ENCODE peak calls at places on chromosomes 2 and 18, in nine cellular contexts. One of them, this sample, is unnamed.

GRCh38 chr2:101833890-101834523 is 136.5 kb downstream of the MAP4K4 start:
- DNase-seq in nephron progenitor cell: no peak
- DNase-seq in fibroblast of mammary gland: no peak
- DNase-seq in WTC11: no peak
- DNase-seq in AG04449: no peak
- DNase-seq in mesothelial cell of epicardium: no peak
- DNase-seq in left lung: no peak
- DNase-seq in Calu3: no peak
- DNase-seq in GM06990: no peak
- DNase-seq in this sample: no peak

GRCh38 chr2:181955010-181955409 is 30.6 kb upstream of the PPP1R1C start:
- DNase-seq in nephron progenitor cell: no peak
- DNase-seq in fibroblast of mammary gland: peak
- DNase-seq in WTC11: no peak
- DNase-seq in AG04449: no peak
- DNase-seq in mesothelial cell of epicardium: no peak
- DNase-seq in left lung: no peak
- DNase-seq in Calu3: no peak
- DNase-seq in GM06990: no peak
- DNase-seq in this sample: no peak

GRCh38 chr2:229445501-229446294 is 174.6 kb upstream of the PID1 start:
- DNase-seq in nephron progenitor cell: no peak
- DNase-seq in fibroblast of mammary gland: peak
- DNase-seq in WTC11: no peak
- DNase-seq in AG04449: no peak
- DNase-seq in mesothelial cell of epicardium: no peak
- DNase-seq in left lung: no peak
- DNase-seq in Calu3: no peak
- DNase-seq in GM06990: no peak
- DNase-seq in this sample: no peak

GRCh38 chr2:55268288-55268906 is 634 bp downstream of the MTIF2 start:
- DNase-seq in nephron progenitor cell: no peak
- DNase-seq in fibroblast of mammary gland: no peak
- DNase-seq in WTC11: no peak
- DNase-seq in AG04449: no peak
- DNase-seq in mesothelial cell of epicardium: no peak
- DNase-seq in left lung: no peak
- DNase-seq in Calu3: no peak
- DNase-seq in GM06990: no peak
- DNase-seq in this sample: no peak

GRCh38 chr18:55455938-55456337 is 132.1 kb downstream of the TCF4 start:
- DNase-seq in nephron progenitor cell: no peak
- DNase-seq in fibroblast of mammary gland: no peak
- DNase-seq in WTC11: no peak
- DNase-seq in AG04449: no peak
- DNase-seq in mesothelial cell of epicardium: no peak
- DNase-seq in left lung: no peak
- DNase-seq in Calu3: no peak
- DNase-seq in GM06990: no peak
- DNase-seq in this sample: no peak

GRCh38 chr2:223084873-223085272 is 32.9 kb downstream of the KCNE4 start:
- DNase-seq in nephron progenitor cell: no peak
- DNase-seq in fibroblast of mammary gland: peak
- DNase-seq in WTC11: no peak
- DNase-seq in AG04449: no peak
- DNase-seq in mesothelial cell of epicardium: no peak
- DNase-seq in left lung: no peak
- DNase-seq in Calu3: no peak
- DNase-seq in GM06990: no peak
- DNase-seq in this sample: no peak

GRCh38 chr2:30349691-30350090 is 97.4 kb upstream of the LCLAT1 start:
- DNase-seq in nephron progenitor cell: no peak
- DNase-seq in fibroblast of mammary gland: no peak
- DNase-seq in WTC11: no peak
- DNase-seq in AG04449: no peak
- DNase-seq in mesothelial cell of epicardium: no peak
- DNase-seq in left lung: no peak
- DNase-seq in Calu3: no peak
- DNase-seq in GM06990: no peak
- DNase-seq in this sample: no peak

GRCh38 chr2:200104015-200104414 is 148.6 kb downstream of the MAIP1 start:
- DNase-seq in nephron progenitor cell: no peak
- DNase-seq in fibroblast of mammary gland: peak
- DNase-seq in WTC11: no peak
- DNase-seq in AG04449: no peak
- DNase-seq in mesothelial cell of epicardium: no peak
- DNase-seq in left lung: no peak
- DNase-seq in Calu3: no peak
- DNase-seq in GM06990: no peak
- DNase-seq in this sample: no peak

GRCh38 chr18:6960656-6961055 is 156.9 kb downstream of the LAMA1 start:
- DNase-seq in nephron progenitor cell: no peak
- DNase-seq in fibroblast of mammary gland: peak
- DNase-seq in WTC11: no peak
- DNase-seq in AG04449: peak
- DNase-seq in mesothelial cell of epicardium: no peak
- DNase-seq in left lung: no peak
- DNase-seq in Calu3: no peak
- DNase-seq in GM06990: no peak
- DNase-seq in this sample: no peak

GRCh38 chr2:8669157-8669852 is 12.6 kb upstream of the ID2 start:
- DNase-seq in nephron progenitor cell: no peak
- DNase-seq in fibroblast of mammary gland: peak
- DNase-seq in WTC11: no peak
- DNase-seq in AG04449: no peak
- DNase-seq in mesothelial cell of epicardium: no peak
- DNase-seq in left lung: no peak
- DNase-seq in Calu3: no peak
- DNase-seq in GM06990: no peak
- DNase-seq in this sample: no peak

GRCh38 chr2:46135936-46136335 is 161.3 kb upstream of the EPAS1 start:
- DNase-seq in nephron progenitor cell: no peak
- DNase-seq in fibroblast of mammary gland: no peak
- DNase-seq in WTC11: no peak
- DNase-seq in AG04449: peak
- DNase-seq in mesothelial cell of epicardium: no peak
- DNase-seq in left lung: no peak
- DNase-seq in Calu3: no peak
- DNase-seq in GM06990: no peak
- DNase-seq in this sample: no peak

GRCh38 chr2:5748941-5749731 is 57.0 kb downstream of the SOX11 start:
- DNase-seq in nephron progenitor cell: no peak
- DNase-seq in fibroblast of mammary gland: no peak
- DNase-seq in WTC11: no peak
- DNase-seq in AG04449: no peak
- DNase-seq in mesothelial cell of epicardium: no peak
- DNase-seq in left lung: no peak
- DNase-seq in Calu3: no peak
- DNase-seq in GM06990: no peak
- DNase-seq in this sample: no peak

GRCh38 chr2:23620841-23621341 is 235.9 kb downstream of the KLHL29 start:
- DNase-seq in nephron progenitor cell: no peak
- DNase-seq in fibroblast of mammary gland: peak
- DNase-seq in WTC11: no peak
- DNase-seq in AG04449: peak
- DNase-seq in mesothelial cell of epicardium: no peak
- DNase-seq in left lung: no peak
- DNase-seq in Calu3: no peak
- DNase-seq in GM06990: no peak
- DNase-seq in this sample: no peak

GRCh38 chr2:98464772-98465310 is 20.2 kb downstream of the INPP4A start:
- DNase-seq in nephron progenitor cell: no peak
- DNase-seq in fibroblast of mammary gland: no peak
- DNase-seq in WTC11: no peak
- DNase-seq in AG04449: no peak
- DNase-seq in mesothelial cell of epicardium: no peak
- DNase-seq in left lung: no peak
- DNase-seq in Calu3: no peak
- DNase-seq in GM06990: peak
- DNase-seq in this sample: no peak

GRCh38 chr2:226796840-226797288 is 2.8 kb downstream of the IRS1 start:
- DNase-seq in nephron progenitor cell: peak
- DNase-seq in fibroblast of mammary gland: peak
- DNase-seq in WTC11: peak
- DNase-seq in AG04449: no peak
- DNase-seq in mesothelial cell of epicardium: no peak
- DNase-seq in left lung: peak
- DNase-seq in Calu3: peak
- DNase-seq in GM06990: peak
- DNase-seq in this sample: peak

GRCh38 chr2:61962095-61962984 is 56.9 kb downstream of the COMMD1 start:
- DNase-seq in nephron progenitor cell: no peak
- DNase-seq in fibroblast of mammary gland: no peak
- DNase-seq in WTC11: no peak
- DNase-seq in AG04449: no peak
- DNase-seq in mesothelial cell of epicardium: no peak
- DNase-seq in left lung: no peak
- DNase-seq in Calu3: no peak
- DNase-seq in GM06990: no peak
- DNase-seq in this sample: no peak

GRCh38 chr2:45173513-45173912 is 164.3 kb upstream of the SIX2 start:
- DNase-seq in nephron progenitor cell: no peak
- DNase-seq in fibroblast of mammary gland: peak
- DNase-seq in WTC11: no peak
- DNase-seq in AG04449: peak
- DNase-seq in mesothelial cell of epicardium: no peak
- DNase-seq in left lung: no peak
- DNase-seq in Calu3: peak
- DNase-seq in GM06990: no peak
- DNase-seq in this sample: no peak

DNA sequence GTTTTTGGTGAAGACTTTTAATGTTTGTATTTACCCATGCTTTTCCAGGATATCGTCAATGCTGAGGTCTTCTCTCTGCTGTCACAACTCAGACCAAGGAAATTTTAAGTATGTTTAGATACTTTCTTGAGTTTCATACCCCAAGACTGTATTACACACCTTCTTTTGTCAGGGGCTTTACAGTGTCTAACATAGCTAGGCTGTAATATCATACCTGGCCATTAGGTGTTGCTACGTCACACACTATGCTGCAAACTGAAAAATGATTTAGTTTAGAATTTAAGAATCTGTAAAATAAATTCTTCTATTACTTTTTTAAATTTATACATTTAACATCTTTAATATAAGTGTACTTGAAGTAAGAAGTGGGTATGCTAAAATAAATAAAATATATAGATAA is 358.4 kb upstream of the NRP2 start:
- DNase-seq in nephron progenitor cell: no peak
- DNase-seq in fibroblast of mammary gland: peak
- DNase-seq in WTC11: no peak
- DNase-seq in AG04449: no peak
- DNase-seq in mesothelial cell of epicardium: no peak
- DNase-seq in left lung: no peak
- DNase-seq in Calu3: no peak
- DNase-seq in GM06990: no peak
- DNase-seq in this sample: no peak
- TF ChIP-seq CTCF in nephron progenitor cell: no peak
- TF ChIP-seq CTCF in fibroblast of mammary gland: peak
- TF ChIP-seq CTCF in WTC11: peak
- TF ChIP-seq CTCF in AG04449: no peak
- TF ChIP-seq CTCF in mesothelial cell of epicardium: no peak
- TF ChIP-seq CTCF in left lung: no peak
- TF ChIP-seq CTCF in Calu3: no peak
- TF ChIP-seq CTCF in GM06990: peak
- TF ChIP-seq CTCF in this sample: peak

DNA sequence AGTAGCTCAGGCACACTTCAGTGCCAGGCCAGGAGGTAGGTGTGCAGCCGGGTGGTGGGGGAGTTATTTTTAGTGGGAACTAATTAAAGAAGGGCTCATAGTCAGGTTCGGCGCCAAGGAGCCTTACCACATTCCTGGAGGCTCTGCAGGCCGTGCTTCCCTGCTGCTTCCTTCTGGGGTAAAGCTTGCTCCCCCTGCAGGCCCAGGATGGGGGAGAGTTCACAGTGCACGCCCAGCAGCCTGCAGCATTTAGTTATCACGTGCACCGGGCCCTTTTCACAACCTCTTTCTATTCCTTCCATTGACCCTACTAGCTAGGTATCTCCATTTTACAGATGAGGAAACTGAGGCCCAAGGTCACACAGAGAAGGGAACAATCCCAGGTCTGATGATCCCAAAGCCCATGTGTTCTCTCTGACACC is 2.5 kb downstream of the KCNF1 start:
- DNase-seq in nephron progenitor cell: no peak
- DNase-seq in fibroblast of mammary gland: no peak
- DNase-seq in WTC11: peak
- DNase-seq in AG04449: no peak
- DNase-seq in mesothelial cell of epicardium: no peak
- DNase-seq in left lung: no peak
- DNase-seq in Calu3: peak
- DNase-seq in GM06990: no peak
- DNase-seq in this sample: no peak
- TF ChIP-seq CTCF in nephron progenitor cell: no peak
- TF ChIP-seq CTCF in fibroblast of mammary gland: peak
- TF ChIP-seq CTCF in WTC11: peak
- TF ChIP-seq CTCF in AG04449: peak
- TF ChIP-seq CTCF in mesothelial cell of epicardium: no peak
- TF ChIP-seq CTCF in left lung: no peak
- TF ChIP-seq CTCF in Calu3: no peak
- TF ChIP-seq CTCF in GM06990: peak
- TF ChIP-seq CTCF in this sample: no peak

DNA sequence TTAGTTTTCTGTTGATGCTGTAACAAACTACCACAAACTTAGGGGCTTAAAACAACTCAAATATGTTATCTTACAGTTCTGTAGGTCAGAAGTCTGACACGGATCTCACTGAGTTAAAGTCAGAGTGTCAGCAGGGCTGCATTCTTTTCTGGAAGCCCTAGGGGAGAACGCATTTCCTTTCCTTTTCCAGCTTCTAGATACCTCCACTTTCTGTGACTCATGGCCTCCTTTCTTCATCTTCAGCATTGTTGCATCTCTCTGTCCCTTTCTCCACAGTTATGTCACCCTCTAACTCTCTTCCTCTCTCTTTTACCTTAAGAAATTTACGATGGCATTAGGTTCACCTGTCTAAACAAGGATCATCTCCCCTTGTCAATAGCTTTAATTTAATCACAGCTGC is 13.3 kb upstream of the PPP4R1 start:
- DNase-seq in nephron progenitor cell: no peak
- DNase-seq in fibroblast of mammary gland: peak
- DNase-seq in WTC11: no peak
- DNase-seq in AG04449: no peak
- DNase-seq in mesothelial cell of epicardium: no peak
- DNase-seq in left lung: no peak
- DNase-seq in Calu3: no peak
- DNase-seq in GM06990: no peak
- DNase-seq in this sample: no peak
- TF ChIP-seq CTCF in nephron progenitor cell: no peak
- TF ChIP-seq CTCF in fibroblast of mammary gland: no peak
- TF ChIP-seq CTCF in WTC11: no peak
- TF ChIP-seq CTCF in AG04449: no peak
- TF ChIP-seq CTCF in mesothelial cell of epicardium: no peak
- TF ChIP-seq CTCF in left lung: no peak
- TF ChIP-seq CTCF in Calu3: no peak
- TF ChIP-seq CTCF in GM06990: no peak
- TF ChIP-seq CTCF in this sample: no peak

DNA sequence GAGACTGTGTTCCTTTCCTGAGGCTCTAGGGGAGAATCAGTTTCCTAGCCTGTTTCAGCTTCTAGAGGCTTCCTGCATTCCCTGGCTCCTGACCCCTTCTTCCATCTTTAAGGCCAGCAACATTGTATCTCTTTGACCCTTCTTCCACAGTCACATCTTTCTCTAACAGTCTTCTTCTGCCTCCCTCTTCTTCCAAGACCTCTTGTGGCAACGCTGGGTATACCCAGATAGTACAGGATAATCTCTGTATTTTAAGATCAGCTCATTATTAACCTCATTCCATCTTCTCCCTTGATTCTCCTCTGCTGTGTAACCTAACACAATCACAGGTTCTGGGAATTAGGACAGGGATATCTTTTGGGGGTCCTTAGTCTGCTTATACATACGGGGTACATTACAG is 8.9 kb upstream of the MYL12A start:
- DNase-seq in nephron progenitor cell: no peak
- DNase-seq in fibroblast of mammary gland: no peak
- DNase-seq in WTC11: no peak
- DNase-seq in AG04449: no peak
- DNase-seq in mesothelial cell of epicardium: no peak
- DNase-seq in left lung: no peak
- DNase-seq in Calu3: no peak
- DNase-seq in GM06990: no peak
- DNase-seq in this sample: no peak
- TF ChIP-seq CTCF in nephron progenitor cell: no peak
- TF ChIP-seq CTCF in fibroblast of mammary gland: peak
- TF ChIP-seq CTCF in WTC11: no peak
- TF ChIP-seq CTCF in AG04449: peak
- TF ChIP-seq CTCF in mesothelial cell of epicardium: no peak
- TF ChIP-seq CTCF in left lung: no peak
- TF ChIP-seq CTCF in Calu3: no peak
- TF ChIP-seq CTCF in GM06990: no peak
- TF ChIP-seq CTCF in this sample: no peak

This sample was measured in right lobe of liver.